ENCODE peak calls at places on chromosomes 16 and 17, in ten cellular contexts. G is NCI-H1694; N is activated naive CD8-positive, alpha-beta T cell treated with anti-CD3 and anti-CD28 coated beads for 36 hours; L is GM04503; O is activated CD4-positive, alpha-beta memory T cell treated with anti-CD3 and anti-CD28 coated beads, Interleukin-2, amount 10 ng/mL, durations not matched to agents 7 days and 5 days; V is HEK293T; C is effector memory CD4-positive, alpha-beta T cell; E is KG1; Z is T follicular helper cell; Q is T-helper 2 cell. X is an unnamed sample.

GRCh38 chr17:45942284-45942683 is 47.9 kb downstream of the MAPT start:
- DNase-seq in Z (no peak), E (no peak), Q (no peak), L (no peak), V (no peak), N (no peak), G (peak; percentile 93), C (no peak), O (no peak), X (no peak)

GRCh38 chr17:41835214-41835799 is 725 bp downstream of the NT5C3B start:
- DNase-seq in N (no peak), G (no peak), V (no peak), Z (no peak), O (no peak), E (no peak), Q (no peak), C (no peak), L (no peak), X (no peak)

GRCh38 chr17:83203073-83203471 is 123.7 kb downstream of the METRNL start:
- DNase-seq in L (peak; percentile 99), N (no peak), V (no peak), C (no peak), Q (no peak), G (no peak), E (no peak), Z (no peak), O (peak; percentile 17), X (no peak)

GRCh38 chr16:58649707-58650106 is 20.1 kb upstream of the CNOT1 start:
- DNase-seq in C (no peak), Z (no peak), N (no peak), G (no peak), L (no peak), E (no peak), V (no peak), O (no peak), Q (no peak), X (no peak)

GRCh38 chr17:32277284-32277683 is 11.7 kb downstream of the RHBDL3 start:
- DNase-seq in V (no peak), C (no peak), L (no peak), E (no peak), N (no peak), Q (no peak), O (no peak), Z (no peak), G (no peak), X (no peak)

GRCh38 chr16:75238853-75239371 is 12.5 kb downstream of the BCAR1 start:
- DNase-seq in O (no peak), E (no peak), V (no peak), C (no peak), G (no peak), Q (no peak), L (no peak), Z (no peak), N (no peak), X (no peak)

GRCh38 chr17:76797441-76797840 is 59.5 kb downstream of the MFSD11 start:
- DNase-seq in G (no peak), C (no peak), V (no peak), L (no peak), Z (no peak), E (no peak), N (no peak), O (no peak), Q (no peak), X (no peak)

GRCh38 chr17:36778458-36778857 is 158.8 kb upstream of the LHX1 start:
- DNase-seq in L (no peak), O (no peak), N (no peak), Z (no peak), G (no peak), Q (no peak), V (no peak), C (no peak), E (no peak), X (no peak)

GRCh38 chr16:2026461-2027023 is at the start of gene NHERF2:
- DNase-seq in N (no peak), E (no peak), Q (peak; percentile 27), C (no peak), Z (no peak), G (no peak), V (peak; percentile 77), L (no peak), O (peak; percentile 34), X (no peak)

GRCh38 chr17:83183951-83184506 is 104.6 kb downstream of the METRNL start:
- DNase-seq in N (no peak), E (no peak), Z (no peak), O (peak; percentile 9), L (no peak), Q (no peak), C (no peak), G (no peak), V (no peak), X (peak; percentile 35)

GRCh38 chr17:21288581-21289017 is 4.1 kb downstream of the MAP2K3 start:
- DNase-seq in L (no peak), C (no peak), V (no peak), E (no peak), Z (no peak), Q (no peak), N (peak; percentile 57), O (peak; percentile 51), G (no peak), X (peak; percentile 70)

GRCh38 chr17:56913867-56914640 is at the start of gene TRIM25:
- DNase-seq in L (peak; percentile 41), N (peak; percentile 88), Q (peak; percentile 84), V (peak; percentile 93), G (peak; percentile 55), Z (peak; percentile 87), C (peak; percentile 76), O (peak; percentile 93), E (peak; percentile 69), X (peak; percentile 91)

GRCh38 chr17:81926451-81927144 is 937 bp downstream of the MAFG start:
- DNase-seq in L (peak; percentile 51), E (no peak), C (peak; percentile 47), Q (peak; percentile 35), G (no peak), N (peak; percentile 68), Z (peak; percentile 31), V (peak; percentile 66), O (peak; percentile 65), X (peak; percentile 81)

GRCh38 chr16:53732296-53732929 is 28.5 kb downstream of the FTO start:
- DNase-seq in Z (no peak), C (no peak), G (no peak), N (no peak), E (no peak), L (no peak), V (no peak), O (no peak), Q (no peak), X (no peak)

GRCh38 chr16:29007865-29008593 is 23.2 kb downstream of the LAT start:
- DNase-seq in N (peak; percentile 78), E (peak; percentile 25), L (peak; percentile 58), G (no peak), V (peak; percentile 3), O (peak; percentile 80), C (no peak), Q (peak; percentile 42), Z (peak; percentile 66), X (peak; percentile 80)

GRCh38 chr16:65120811-65121721 is 797 bp downstream of the CDH11 start:
- DNase-seq in E (no peak), L (no peak), O (no peak), N (no peak), G (no peak), C (no peak), Q (no peak), V (no peak), Z (no peak), X (no peak)

GRCh38 chr17:19004601-19005441 is at the start of gene FAM83G:
- DNase-seq in V (peak; percentile 53), L (no peak), N (peak; percentile 93), G (no peak), E (no peak), O (peak; percentile 87), C (peak; percentile 85), Z (peak; percentile 82), Q (peak; percentile 72), X (peak; percentile 92)

GRCh38 chr16:24800586-24800985 is 45.2 kb upstream of the SLC5A11 start:
- DNase-seq in Z (no peak), O (no peak), N (no peak), L (no peak), C (no peak), E (no peak), V (peak; percentile 13), G (no peak), Q (no peak), X (no peak)

GRCh38 chr16:19309178-19309577 is 23.6 kb downstream of the CLEC19A start:
- DNase-seq in N (no peak), Z (no peak), V (no peak), O (no peak), L (no peak), Q (no peak), E (no peak), C (no peak), G (no peak), X (no peak)

GRCh38 chr16:82567203-82567602 is 59.6 kb upstream of the CDH13 start:
- DNase-seq in E (no peak), N (no peak), Z (no peak), Q (no peak), O (no peak), L (no peak), V (no peak), G (no peak), C (no peak), X (no peak)

GRCh38 chr16:88886915-88887521 is 20.6 kb upstream of the PABPN1L start:
- DNase-seq in O (no peak), C (no peak), E (no peak), Z (no peak), Q (no peak), V (no peak), N (no peak), G (no peak), L (peak; percentile 4), X (no peak)

GRCh38 chr16:56950881-56951771 is 10.6 kb upstream of the CETP start:
- DNase-seq in O (peak; percentile 66), E (peak; percentile 26), C (peak; percentile 10), Q (peak; percentile 27), Z (peak; percentile 18), V (peak; percentile 72), N (peak; percentile 68), L (no peak), G (no peak), X (peak; percentile 83)

GRCh38 chr17:7634384-7634783 is 4.4 kb downstream of the SHBG start:
- DNase-seq in E (no peak), Q (no peak), C (no peak), O (peak; percentile 28), N (no peak), V (peak; percentile 68), L (no peak), G (peak; percentile 45), Z (no peak), X (no peak)

GRCh38 chr17:77568540-77568939 is 390.0 kb upstream of the TNRC6C start:
- DNase-seq in E (no peak), N (no peak), Q (no peak), Z (no peak), L (no peak), G (no peak), O (no peak), V (no peak), C (no peak), X (no peak)

GRCh38 chr17:7589204-7589868 is 558 bp downstream of the SOX15 start:
- DNase-seq in L (no peak), Q (peak; percentile 59), G (no peak), O (peak; percentile 71), Z (peak; percentile 51), E (no peak), V (no peak), C (peak; percentile 25), N (peak; percentile 70), X (peak; percentile 84)

GRCh38 chr16:79163666-79164377 is 436.7 kb downstream of the MAF start:
- DNase-seq in N (no peak), E (no peak), Q (no peak), Z (no peak), C (no peak), L (no peak), G (no peak), O (no peak), V (no peak), X (no peak)

GRCh38 chr17:73770115-73770848 is 126.0 kb upstream of the SDK2 start:
- DNase-seq in L (peak; percentile 17), G (peak; percentile 96), Z (no peak), N (no peak), O (no peak), V (peak; percentile 59), E (no peak), C (no peak), Q (no peak), X (no peak)

GRCh38 chr17:28684963-28685362 is 23.0 kb downstream of the SUPT6H start:
- DNase-seq in Z (no peak), L (no peak), V (no peak), E (no peak), N (no peak), Q (no peak), G (peak; percentile 10), C (no peak), O (no peak), X (no peak)